ENCODE peak calls at places on chromosome 11, in four cellular contexts. Z is left cardiac atrium, R is DMS153, K is germinal center. J is an unnamed sample.

GRCh38 chr11:129933262-129933661 is 37.9 kb upstream of the NFRKB start:
- DNase-seq in Z (no peak), R (no peak), K (no peak), J (no peak)

GRCh38 chr11:2208691-2209369 is 37.2 kb upstream of the TH start:
- DNase-seq in Z (peak; percentile 35), R (peak; percentile 49), K (no peak), J (no peak)

GRCh38 chr11:13229136-13229535 is 48.5 kb upstream of the BMAL1 start:
- DNase-seq in Z (no peak), R (no peak), K (no peak), J (no peak)

GRCh38 chr11:72300268-72300667 is 56.3 kb upstream of the PHOX2A start:
- DNase-seq in Z (no peak), R (no peak), K (no peak), J (no peak)

GRCh38 chr11:76680517-76681425 is 10.2 kb upstream of the LRRC32 start:
- DNase-seq in Z (peak; percentile 81), R (peak; percentile 10), K (peak; percentile 81), J (no peak)

GRCh38 chr11:16365456-16366355 is 9.4 kb upstream of the SOX6 start:
- DNase-seq in Z (no peak), R (peak; percentile 94), K (no peak), J (no peak)

GRCh38 chr11:2942872-2943710 is 13.9 kb upstream of the PHLDA2 start:
- DNase-seq in Z (no peak), R (no peak), K (no peak), J (no peak)

GRCh38 chr11:44402466-44403075 is 92.6 kb upstream of the ALX4 start:
- DNase-seq in Z (no peak), R (no peak), K (no peak), J (no peak)

GRCh38 chr11:100706179-100706578 is 19.1 kb downstream of the ARHGAP42 start:
- DNase-seq in Z (no peak), R (no peak), K (no peak), J (peak; percentile 15)

GRCh38 chr11:33700425-33701271 is at the start of gene C11orf91:
- DNase-seq in Z (peak; percentile 98), R (peak; percentile 78), K (peak; percentile 96), J (peak; percentile 92)

GRCh38 chr11:66637557-66638176 is 836 bp upstream of the RBM4 start:
- DNase-seq in Z (no peak), R (no peak), K (no peak), J (no peak)

GRCh38 chr11:2525166-2525861 is 80.5 kb downstream of the KCNQ1 start:
- DNase-seq in Z (peak; percentile 15), R (no peak), K (no peak), J (no peak)

GRCh38 chr11:66243816-66244215 is 24.6 kb upstream of the RAB1B start:
- DNase-seq in Z (no peak), R (no peak), K (no peak), J (no peak)

GRCh38 chr11:2792376-2793250 is 92.8 kb upstream of the KCNQ1OT1 start:
- DNase-seq in Z (peak; percentile 15), R (no peak), K (no peak), J (no peak)

GRCh38 chr11:38138972-38139371 is 1540.9 kb upstream of the RAG2 start:
- DNase-seq in Z (no peak), R (no peak), K (no peak), J (no peak)

J was measured in GM06990.